ENCODE peak calls at places on chromosomes 11 and 22, in six cellular contexts. One of them, this sample, is unnamed.

GRCh38 chr22:40741116-40741515 is 61.8 kb downstream of the MCHR1 start:
- DNase-seq in HEK293T: no peak
- DNase-seq in amygdala: no peak
- DNase-seq in T-helper 1 cell: no peak
- DNase-seq in stimulated activated CD8-positive, alpha-beta memory T cell treated with anti-CD3 and anti-CD28 coated beads, Interleukin-4, amount 100 ng/mL, for 4 hours: no peak
- DNase-seq in stimulated activated CD4-positive, alpha-beta T cell treated with anti-CD3 and anti-CD28 coated beads, Interleukin-4, amount 100 ng/mL, for 24 hours: no peak
- DNase-seq in this sample: no peak

GRCh38 chr11:128624269-128625170 is 37.2 kb upstream of the ETS1 start:
- DNase-seq in stimulated activated CD8-positive, alpha-beta memory T cell treated with anti-CD3 and anti-CD28 coated beads, Interleukin-4, amount 100 ng/mL, for 4 hours: no peak
- DNase-seq in HEK293T: no peak
- DNase-seq in amygdala: no peak
- DNase-seq in T-helper 1 cell: peak; percentile 55
- DNase-seq in stimulated activated CD4-positive, alpha-beta T cell treated with anti-CD3 and anti-CD28 coated beads, Interleukin-4, amount 100 ng/mL, for 24 hours: peak; percentile 68
- DNase-seq in this sample: peak; percentile 76

GRCh38 chr11:33919645-33920044 is 27.8 kb upstream of the LMO2 start:
- DNase-seq in HEK293T: no peak
- DNase-seq in amygdala: no peak
- DNase-seq in stimulated activated CD8-positive, alpha-beta memory T cell treated with anti-CD3 and anti-CD28 coated beads, Interleukin-4, amount 100 ng/mL, for 4 hours: no peak
- DNase-seq in T-helper 1 cell: no peak
- DNase-seq in stimulated activated CD4-positive, alpha-beta T cell treated with anti-CD3 and anti-CD28 coated beads, Interleukin-4, amount 100 ng/mL, for 24 hours: no peak
- DNase-seq in this sample: no peak

GRCh38 chr11:27701262-27702105 is 1.2 kb upstream of the BDNF start:
- DNase-seq in stimulated activated CD8-positive, alpha-beta memory T cell treated with anti-CD3 and anti-CD28 coated beads, Interleukin-4, amount 100 ng/mL, for 4 hours: no peak
- DNase-seq in amygdala: no peak
- DNase-seq in HEK293T: peak; percentile 28
- DNase-seq in T-helper 1 cell: no peak
- DNase-seq in stimulated activated CD4-positive, alpha-beta T cell treated with anti-CD3 and anti-CD28 coated beads, Interleukin-4, amount 100 ng/mL, for 24 hours: peak; percentile 5
- DNase-seq in this sample: peak; percentile 11

GRCh38 chr11:100730266-100730665 is 43.2 kb downstream of the ARHGAP42 start:
- DNase-seq in T-helper 1 cell: no peak
- DNase-seq in HEK293T: no peak
- DNase-seq in stimulated activated CD8-positive, alpha-beta memory T cell treated with anti-CD3 and anti-CD28 coated beads, Interleukin-4, amount 100 ng/mL, for 4 hours: no peak
- DNase-seq in stimulated activated CD4-positive, alpha-beta T cell treated with anti-CD3 and anti-CD28 coated beads, Interleukin-4, amount 100 ng/mL, for 24 hours: no peak
- DNase-seq in amygdala: no peak
- DNase-seq in this sample: no peak

GRCh38 chr22:21026783-21027692 is 5.3 kb downstream of the SLC7A4 start:
- DNase-seq in amygdala: no peak
- DNase-seq in stimulated activated CD8-positive, alpha-beta memory T cell treated with anti-CD3 and anti-CD28 coated beads, Interleukin-4, amount 100 ng/mL, for 4 hours: no peak
- DNase-seq in HEK293T: no peak
- DNase-seq in stimulated activated CD4-positive, alpha-beta T cell treated with anti-CD3 and anti-CD28 coated beads, Interleukin-4, amount 100 ng/mL, for 24 hours: no peak
- DNase-seq in T-helper 1 cell: no peak
- DNase-seq in this sample: no peak

GRCh38 chr11:45880772-45881570 is 4.5 kb upstream of the MAPK8IP1 start:
- DNase-seq in T-helper 1 cell: no peak
- DNase-seq in HEK293T: no peak
- DNase-seq in stimulated activated CD4-positive, alpha-beta T cell treated with anti-CD3 and anti-CD28 coated beads, Interleukin-4, amount 100 ng/mL, for 24 hours: no peak
- DNase-seq in stimulated activated CD8-positive, alpha-beta memory T cell treated with anti-CD3 and anti-CD28 coated beads, Interleukin-4, amount 100 ng/mL, for 4 hours: no peak
- DNase-seq in amygdala: no peak
- DNase-seq in this sample: no peak

GRCh38 chr22:41197808-41198585 is 7.1 kb upstream of the L3MBTL2 start:
- DNase-seq in stimulated activated CD8-positive, alpha-beta memory T cell treated with anti-CD3 and anti-CD28 coated beads, Interleukin-4, amount 100 ng/mL, for 4 hours: no peak
- DNase-seq in amygdala: no peak
- DNase-seq in stimulated activated CD4-positive, alpha-beta T cell treated with anti-CD3 and anti-CD28 coated beads, Interleukin-4, amount 100 ng/mL, for 24 hours: peak; percentile 68
- DNase-seq in HEK293T: no peak
- DNase-seq in T-helper 1 cell: peak; percentile 42
- DNase-seq in this sample: peak; percentile 66

GRCh38 chr11:73011126-73011817 is 130.8 kb downstream of the FCHSD2 start:
- DNase-seq in HEK293T: no peak
- DNase-seq in stimulated activated CD8-positive, alpha-beta memory T cell treated with anti-CD3 and anti-CD28 coated beads, Interleukin-4, amount 100 ng/mL, for 4 hours: no peak
- DNase-seq in T-helper 1 cell: no peak
- DNase-seq in amygdala: no peak
- DNase-seq in stimulated activated CD4-positive, alpha-beta T cell treated with anti-CD3 and anti-CD28 coated beads, Interleukin-4, amount 100 ng/mL, for 24 hours: no peak
- DNase-seq in this sample: no peak

GRCh38 chr11:61392991-61393595 is 706 bp downstream of the TMEM216 start:
- DNase-seq in stimulated activated CD4-positive, alpha-beta T cell treated with anti-CD3 and anti-CD28 coated beads, Interleukin-4, amount 100 ng/mL, for 24 hours: peak; percentile 11
- DNase-seq in stimulated activated CD8-positive, alpha-beta memory T cell treated with anti-CD3 and anti-CD28 coated beads, Interleukin-4, amount 100 ng/mL, for 4 hours: no peak
- DNase-seq in T-helper 1 cell: no peak
- DNase-seq in amygdala: no peak
- DNase-seq in HEK293T: peak; percentile 42
- DNase-seq in this sample: peak; percentile 15

GRCh38 chr11:1050581-1051355 is 14.2 kb upstream of the MUC6 start:
- DNase-seq in HEK293T: peak; percentile 89
- DNase-seq in stimulated activated CD8-positive, alpha-beta memory T cell treated with anti-CD3 and anti-CD28 coated beads, Interleukin-4, amount 100 ng/mL, for 4 hours: peak; percentile 37
- DNase-seq in T-helper 1 cell: peak; percentile 65
- DNase-seq in stimulated activated CD4-positive, alpha-beta T cell treated with anti-CD3 and anti-CD28 coated beads, Interleukin-4, amount 100 ng/mL, for 24 hours: peak; percentile 75
- DNase-seq in amygdala: no peak
- DNase-seq in this sample: peak; percentile 79

GRCh38 chr11:11635456-11635855 is 13.7 kb upstream of the GALNT18 start:
- DNase-seq in T-helper 1 cell: no peak
- DNase-seq in stimulated activated CD4-positive, alpha-beta T cell treated with anti-CD3 and anti-CD28 coated beads, Interleukin-4, amount 100 ng/mL, for 24 hours: no peak
- DNase-seq in HEK293T: no peak
- DNase-seq in stimulated activated CD8-positive, alpha-beta memory T cell treated with anti-CD3 and anti-CD28 coated beads, Interleukin-4, amount 100 ng/mL, for 4 hours: no peak
- DNase-seq in amygdala: no peak
- DNase-seq in this sample: no peak

GRCh38 chr11:31236052-31236652 is 133.4 kb downstream of the DCDC1 start:
- DNase-seq in T-helper 1 cell: no peak
- DNase-seq in stimulated activated CD8-positive, alpha-beta memory T cell treated with anti-CD3 and anti-CD28 coated beads, Interleukin-4, amount 100 ng/mL, for 4 hours: no peak
- DNase-seq in HEK293T: no peak
- DNase-seq in amygdala: no peak
- DNase-seq in stimulated activated CD4-positive, alpha-beta T cell treated with anti-CD3 and anti-CD28 coated beads, Interleukin-4, amount 100 ng/mL, for 24 hours: no peak
- DNase-seq in this sample: no peak

GRCh38 chr11:103528046-103528445 is 418.8 kb downstream of the DYNC2H1 start:
- DNase-seq in HEK293T: no peak
- DNase-seq in stimulated activated CD4-positive, alpha-beta T cell treated with anti-CD3 and anti-CD28 coated beads, Interleukin-4, amount 100 ng/mL, for 24 hours: no peak
- DNase-seq in amygdala: no peak
- DNase-seq in stimulated activated CD8-positive, alpha-beta memory T cell treated with anti-CD3 and anti-CD28 coated beads, Interleukin-4, amount 100 ng/mL, for 4 hours: no peak
- DNase-seq in T-helper 1 cell: no peak
- DNase-seq in this sample: no peak

GRCh38 chr22:33831651-33832050 is 88.6 kb downstream of the LARGE1 start:
- DNase-seq in T-helper 1 cell: no peak
- DNase-seq in stimulated activated CD8-positive, alpha-beta memory T cell treated with anti-CD3 and anti-CD28 coated beads, Interleukin-4, amount 100 ng/mL, for 4 hours: no peak
- DNase-seq in amygdala: no peak
- DNase-seq in HEK293T: no peak
- DNase-seq in stimulated activated CD4-positive, alpha-beta T cell treated with anti-CD3 and anti-CD28 coated beads, Interleukin-4, amount 100 ng/mL, for 24 hours: no peak
- DNase-seq in this sample: no peak

GRCh38 chr22:22384267-22384666 is 124.3 kb downstream of the ZNF280B start:
- DNase-seq in stimulated activated CD4-positive, alpha-beta T cell treated with anti-CD3 and anti-CD28 coated beads, Interleukin-4, amount 100 ng/mL, for 24 hours: no peak
- DNase-seq in T-helper 1 cell: no peak
- DNase-seq in HEK293T: no peak
- DNase-seq in stimulated activated CD8-positive, alpha-beta memory T cell treated with anti-CD3 and anti-CD28 coated beads, Interleukin-4, amount 100 ng/mL, for 4 hours: no peak
- DNase-seq in amygdala: no peak
- DNase-seq in this sample: no peak

GRCh38 chr11:1070594-1071462 is 3.8 kb upstream of the MUC2 start:
- DNase-seq in T-helper 1 cell: no peak
- DNase-seq in stimulated activated CD4-positive, alpha-beta T cell treated with anti-CD3 and anti-CD28 coated beads, Interleukin-4, amount 100 ng/mL, for 24 hours: no peak
- DNase-seq in stimulated activated CD8-positive, alpha-beta memory T cell treated with anti-CD3 and anti-CD28 coated beads, Interleukin-4, amount 100 ng/mL, for 4 hours: no peak
- DNase-seq in amygdala: no peak
- DNase-seq in HEK293T: no peak
- DNase-seq in this sample: no peak

GRCh38 chr11:82586581-82586980 is 147.1 kb downstream of the FAM181B start:
- DNase-seq in amygdala: no peak
- DNase-seq in T-helper 1 cell: no peak
- DNase-seq in HEK293T: no peak
- DNase-seq in stimulated activated CD4-positive, alpha-beta T cell treated with anti-CD3 and anti-CD28 coated beads, Interleukin-4, amount 100 ng/mL, for 24 hours: no peak
- DNase-seq in stimulated activated CD8-positive, alpha-beta memory T cell treated with anti-CD3 and anti-CD28 coated beads, Interleukin-4, amount 100 ng/mL, for 4 hours: no peak
- DNase-seq in this sample: no peak

GRCh38 chr11:122002047-122002446 is 114.0 kb downstream of the BLID start:
- DNase-seq in stimulated activated CD8-positive, alpha-beta memory T cell treated with anti-CD3 and anti-CD28 coated beads, Interleukin-4, amount 100 ng/mL, for 4 hours: no peak
- DNase-seq in T-helper 1 cell: no peak
- DNase-seq in amygdala: no peak
- DNase-seq in HEK293T: no peak
- DNase-seq in stimulated activated CD4-positive, alpha-beta T cell treated with anti-CD3 and anti-CD28 coated beads, Interleukin-4, amount 100 ng/mL, for 24 hours: no peak
- DNase-seq in this sample: no peak

GRCh38 chr11:64173616-64174355 is 7.9 kb upstream of the MACROD1 start:
- DNase-seq in amygdala: no peak
- DNase-seq in stimulated activated CD4-positive, alpha-beta T cell treated with anti-CD3 and anti-CD28 coated beads, Interleukin-4, amount 100 ng/mL, for 24 hours: no peak
- DNase-seq in T-helper 1 cell: no peak
- DNase-seq in stimulated activated CD8-positive, alpha-beta memory T cell treated with anti-CD3 and anti-CD28 coated beads, Interleukin-4, amount 100 ng/mL, for 4 hours: no peak
- DNase-seq in HEK293T: no peak
- DNase-seq in this sample: no peak

GRCh38 chr11:2089536-2090165 is 49.5 kb downstream of the IGF2 start:
- DNase-seq in stimulated activated CD4-positive, alpha-beta T cell treated with anti-CD3 and anti-CD28 coated beads, Interleukin-4, amount 100 ng/mL, for 24 hours: peak; percentile 38
- DNase-seq in T-helper 1 cell: no peak
- DNase-seq in stimulated activated CD8-positive, alpha-beta memory T cell treated with anti-CD3 and anti-CD28 coated beads, Interleukin-4, amount 100 ng/mL, for 4 hours: no peak
- DNase-seq in amygdala: no peak
- DNase-seq in HEK293T: peak; percentile 86
- DNase-seq in this sample: peak; percentile 55

GRCh38 chr11:131644204-131644603 is 273.8 kb downstream of the NTM start:
- DNase-seq in stimulated activated CD4-positive, alpha-beta T cell treated with anti-CD3 and anti-CD28 coated beads, Interleukin-4, amount 100 ng/mL, for 24 hours: no peak
- DNase-seq in T-helper 1 cell: no peak
- DNase-seq in stimulated activated CD8-positive, alpha-beta memory T cell treated with anti-CD3 and anti-CD28 coated beads, Interleukin-4, amount 100 ng/mL, for 4 hours: no peak
- DNase-seq in amygdala: no peak
- DNase-seq in HEK293T: no peak
- DNase-seq in this sample: no peak

GRCh38 chr11:111360150-111361043 is 18.7 kb downstream of the POU2AF1 start:
- DNase-seq in amygdala: no peak
- DNase-seq in stimulated activated CD8-positive, alpha-beta memory T cell treated with anti-CD3 and anti-CD28 coated beads, Interleukin-4, amount 100 ng/mL, for 4 hours: no peak
- DNase-seq in T-helper 1 cell: no peak
- DNase-seq in HEK293T: no peak
- DNase-seq in stimulated activated CD4-positive, alpha-beta T cell treated with anti-CD3 and anti-CD28 coated beads, Interleukin-4, amount 100 ng/mL, for 24 hours: no peak
- DNase-seq in this sample: no peak

GRCh38 chr11:116991491-116991890 is 106.7 kb downstream of the SIK3 start:
- DNase-seq in amygdala: no peak
- DNase-seq in stimulated activated CD8-positive, alpha-beta memory T cell treated with anti-CD3 and anti-CD28 coated beads, Interleukin-4, amount 100 ng/mL, for 4 hours: no peak
- DNase-seq in stimulated activated CD4-positive, alpha-beta T cell treated with anti-CD3 and anti-CD28 coated beads, Interleukin-4, amount 100 ng/mL, for 24 hours: no peak
- DNase-seq in HEK293T: no peak
- DNase-seq in T-helper 1 cell: no peak
- DNase-seq in this sample: no peak

GRCh38 chr11:1302041-1302460 is 7.4 kb downstream of the TOLLIP start:
- DNase-seq in amygdala: no peak
- DNase-seq in T-helper 1 cell: no peak
- DNase-seq in HEK293T: no peak
- DNase-seq in stimulated activated CD4-positive, alpha-beta T cell treated with anti-CD3 and anti-CD28 coated beads, Interleukin-4, amount 100 ng/mL, for 24 hours: no peak
- DNase-seq in stimulated activated CD8-positive, alpha-beta memory T cell treated with anti-CD3 and anti-CD28 coated beads, Interleukin-4, amount 100 ng/mL, for 4 hours: no peak
- DNase-seq in this sample: no peak

This sample was measured in activated CD4-positive, alpha-beta T cell treated with anti-CD3 and anti-CD28 coated beads, Interleukin-2, amount 50 U/mL, for 48 hours.